ENCODE peak calls at places on chromosomes 3 and 15, in five cellular contexts. Q is NCI-H226; F is IMR-90; Z is activated gamma-delta T cell treated with anti-CD3 and anti-CD28 coated beads, Interleukin-2, amount 50 U/mL, for 16 hours; Y is progenitor cell of endocrine pancreas. J is an unnamed sample.

GRCh38 chr3:26264708-26265107 is 357.9 kb upstream of the LRRC3B start:
- DNase-seq in Z (no peak), F (no peak), Q (no peak), Y (no peak), J (no peak)

GRCh38 chr3:124927454-124928079 is 7.0 kb downstream of the MUC13 start:
- DNase-seq in Z (no peak), Y (no peak), F (no peak), Q (no peak), J (no peak)

GRCh38 chr15:76398301-76398700 is 61.7 kb downstream of the ISL2 start:
- DNase-seq in Y (no peak), Q (no peak), F (no peak), Z (no peak), J (no peak)

GRCh38 chr3:1953519-1953918 is 145.1 kb upstream of the CNTN4 start:
- DNase-seq in F (no peak), Q (no peak), Z (no peak), Y (no peak), J (no peak)

GRCh38 chr15:83833569-83833968 is 179.6 kb downstream of the ADAMTSL3 start:
- DNase-seq in Z (no peak), Q (no peak), F (no peak), Y (no peak), J (no peak)

GRCh38 chr3:108489776-108490175 is 20.6 kb downstream of the MYH15 start:
- DNase-seq in F (peak), Z (peak), Y (no peak), Q (no peak), J (peak)

GRCh38 chr15:28110416-28110975 is 11.4 kb upstream of the OCA2 start:
- DNase-seq in Y (no peak), F (no peak), Z (no peak), Q (no peak), J (no peak)

GRCh38 chr3:159732172-159733111 is 256.2 kb upstream of the IL12A start:
- DNase-seq in Z (no peak), F (peak), Q (peak), Y (no peak), J (no peak)

GRCh38 chr3:13281657-13282527 is 138.2 kb downstream of the NUP210 start:
- DNase-seq in F (no peak), Q (peak), Y (no peak), Z (no peak), J (no peak)

GRCh38 chr3:49725906-49726681 is 2.3 kb upstream of the GMPPB start:
- DNase-seq in F (no peak), Z (no peak), Q (no peak), Y (no peak), J (no peak)

J was measured in trophoblast cell.